ENCODE peak calls at places on chromosomes 12 and 14, in five cellular contexts. Q is choroid plexus epithelial cell, T is hippocampal formation, Z is fibroblast of pulmonary artery, G is psoas muscle. Y is an unnamed sample.

GRCh38 chr12:131799828-131800593 is 28.2 kb upstream of the MMP17 start:
- DNase-seq in G (no peak), T (no peak), Z (no peak), Q (no peak), Y (no peak)

GRCh38 chr12:50597200-50598195 is 92.7 kb downstream of the DIP2B start:
- DNase-seq in T (no peak), Z (peak), Q (peak), G (no peak), Y (peak)

GRCh38 chr12:118582863-118583262 is 206.5 kb downstream of the SUDS3 start:
- DNase-seq in Q (no peak), G (no peak), T (no peak), Z (no peak), Y (no peak)

GRCh38 chr14:20460458-20461229 is 590 bp downstream of the PIP4P1 start:
- DNase-seq in Z (no peak), T (no peak), G (no peak), Q (no peak), Y (no peak)

GRCh38 chr12:89179983-89180382 is 172.3 kb downstream of the DUSP6 start:
- DNase-seq in Q (peak), T (no peak), Z (peak), G (no peak), Y (no peak)

GRCh38 chr12:78442454-78442801 is 422.1 kb upstream of the SYT1 start:
- DNase-seq in Z (peak), G (no peak), Q (peak), T (no peak), Y (no peak)

GRCh38 chr12:12985817-12986408 is 14.2 kb downstream of the HEBP1 start:
- DNase-seq in Q (peak), T (no peak), G (no peak), Z (peak), Y (no peak)

GRCh38 chr14:64721391-64721791 is 17.2 kb downstream of the PLEKHG3 start:
- DNase-seq in T (no peak), Q (peak), G (peak), Z (peak), Y (no peak)

GRCh38 chr12:12502813-12503146 is 59.9 kb downstream of the DUSP16 start:
- DNase-seq in T (no peak), Q (no peak), Z (no peak), G (no peak), Y (no peak)

GRCh38 chr14:103522649-103523582 is at the start of gene CKB:
- DNase-seq in G (peak), T (peak), Z (peak), Q (peak), Y (peak)

GRCh38 chr12:130493951-130494350 is 156.3 kb downstream of the PIWIL1 start:
- DNase-seq in G (no peak), Z (no peak), Q (no peak), T (no peak), Y (no peak)

GRCh38 chr12:645563-646071 is 17.6 kb downstream of the NINJ2 start:
- DNase-seq in T (peak), G (peak), Z (peak), Q (peak), Y (peak)

GRCh38 chr14:36553650-36554260 is 28.7 kb downstream of the NKX2-8 start:
- DNase-seq in T (no peak), G (no peak), Z (peak), Q (peak), Y (no peak)

GRCh38 chr14:91158091-91158790 is 44.4 kb downstream of the DGLUCY start:
- DNase-seq in Z (no peak), G (peak), T (no peak), Q (no peak), Y (no peak)

GRCh38 chr12:29544428-29545101 is 47.1 kb upstream of the OVCH1 start:
- DNase-seq in G (no peak), T (no peak), Z (no peak), Q (no peak), Y (no peak)